ENCODE peak calls at places on chromosomes 4 and X, in eight cellular contexts. One of them, this sample, is unnamed.
A peak's percentile ranks its signal among the peaks of the same experiment; 100 is the strongest.

GRCh38 chr4:181219783-181220416 is 1023.3 kb upstream of the TENM3 start:
- DNase-seq in ovary: no peak
- DNase-seq in suprapubic skin: no peak
- DNase-seq in stomach: no peak
- DNase-seq in A549: no peak
- DNase-seq in GM12891: no peak
- DNase-seq in IMR-90: no peak
- DNase-seq in Peyer's patch: no peak
- DNase-seq in this sample: no peak

GRCh38 chrX:24347871-24348270 is 12.6 kb upstream of the SUPT20HL1 start:
- DNase-seq in GM12891: no peak
- DNase-seq in Peyer's patch: no peak
- DNase-seq in ovary: no peak
- DNase-seq in IMR-90: peak; percentile 8
- DNase-seq in A549: no peak
- DNase-seq in suprapubic skin: no peak
- DNase-seq in stomach: no peak
- DNase-seq in this sample: no peak

GRCh38 chrX:19272452-19272851 is 71.3 kb upstream of the PDHA1 start:
- DNase-seq in stomach: no peak
- DNase-seq in suprapubic skin: no peak
- DNase-seq in ovary: no peak
- DNase-seq in Peyer's patch: no peak
- DNase-seq in IMR-90: peak; percentile 1
- DNase-seq in GM12891: no peak
- DNase-seq in A549: no peak
- DNase-seq in this sample: no peak

GRCh38 chr4:10875144-10875799 is 190.7 kb upstream of the CLNK start:
- DNase-seq in Peyer's patch: no peak
- DNase-seq in A549: no peak
- DNase-seq in suprapubic skin: no peak
- DNase-seq in ovary: no peak
- DNase-seq in stomach: no peak
- DNase-seq in GM12891: no peak
- DNase-seq in IMR-90: no peak
- DNase-seq in this sample: no peak

GRCh38 chr4:2259541-2260267 is 2.2 kb downstream of the MXD4 start:
- DNase-seq in Peyer's patch: no peak
- DNase-seq in ovary: peak; percentile 42
- DNase-seq in stomach: peak; percentile 21
- DNase-seq in GM12891: no peak
- DNase-seq in suprapubic skin: peak; percentile 76
- DNase-seq in IMR-90: no peak
- DNase-seq in A549: no peak
- DNase-seq in this sample: peak; percentile 16

GRCh38 chrX:114087543-114087942 is 496.3 kb upstream of the HTR2C start:
- DNase-seq in GM12891: no peak
- DNase-seq in A549: peak; percentile 0
- DNase-seq in ovary: no peak
- DNase-seq in Peyer's patch: no peak
- DNase-seq in suprapubic skin: no peak
- DNase-seq in IMR-90: no peak
- DNase-seq in stomach: no peak
- DNase-seq in this sample: no peak

GRCh38 chrX:154431321-154431720 is 2.8 kb downstream of the ATP6AP1 start:
- DNase-seq in stomach: no peak
- DNase-seq in suprapubic skin: no peak
- DNase-seq in IMR-90: no peak
- DNase-seq in Peyer's patch: no peak
- DNase-seq in ovary: no peak
- DNase-seq in GM12891: no peak
- DNase-seq in A549: no peak
- DNase-seq in this sample: no peak

GRCh38 chr4:140673729-140674128 is 82.5 kb downstream of the TBC1D9 start:
- DNase-seq in suprapubic skin: no peak
- DNase-seq in GM12891: no peak
- DNase-seq in IMR-90: peak; percentile 87
- DNase-seq in ovary: no peak
- DNase-seq in Peyer's patch: no peak
- DNase-seq in stomach: no peak
- DNase-seq in A549: no peak
- DNase-seq in this sample: no peak

GRCh38 chr4:84499065-84499982 is at the start of gene NKX6-1:
- DNase-seq in suprapubic skin: no peak
- DNase-seq in ovary: peak; percentile 81
- DNase-seq in Peyer's patch: peak; percentile 20
- DNase-seq in IMR-90: peak; percentile 53
- DNase-seq in stomach: peak; percentile 38
- DNase-seq in A549: peak; percentile 78
- DNase-seq in GM12891: no peak
- DNase-seq in this sample: peak; percentile 23

GRCh38 chr4:23500876-23501275 is 389.0 kb downstream of the PPARGC1A start:
- DNase-seq in IMR-90: no peak
- DNase-seq in Peyer's patch: no peak
- DNase-seq in ovary: no peak
- DNase-seq in A549: no peak
- DNase-seq in suprapubic skin: no peak
- DNase-seq in GM12891: no peak
- DNase-seq in stomach: no peak
- DNase-seq in this sample: no peak

GRCh38 chr4:40573593-40574311 is 55.9 kb downstream of the RBM47 start:
- DNase-seq in GM12891: no peak
- DNase-seq in stomach: no peak
- DNase-seq in Peyer's patch: peak; percentile 38
- DNase-seq in A549: no peak
- DNase-seq in ovary: no peak
- DNase-seq in IMR-90: peak; percentile 22
- DNase-seq in suprapubic skin: no peak
- DNase-seq in this sample: no peak

GRCh38 chr4:113810906-113811305 is 49.4 kb upstream of the CAMK2D start:
- DNase-seq in GM12891: no peak
- DNase-seq in A549: no peak
- DNase-seq in Peyer's patch: no peak
- DNase-seq in ovary: no peak
- DNase-seq in stomach: no peak
- DNase-seq in IMR-90: peak; percentile 78
- DNase-seq in suprapubic skin: no peak
- DNase-seq in this sample: no peak

GRCh38 chr4:114015444-114015899 is 36.0 kb upstream of the ARSJ start:
- DNase-seq in Peyer's patch: no peak
- DNase-seq in A549: peak; percentile 89
- DNase-seq in stomach: no peak
- DNase-seq in suprapubic skin: no peak
- DNase-seq in ovary: no peak
- DNase-seq in GM12891: no peak
- DNase-seq in IMR-90: peak; percentile 99
- DNase-seq in this sample: no peak

GRCh38 chrX:136210243-136210642 is 41.0 kb downstream of the MAP7D3 start:
- DNase-seq in Peyer's patch: peak; percentile 37
- DNase-seq in ovary: no peak
- DNase-seq in A549: no peak
- DNase-seq in GM12891: no peak
- DNase-seq in stomach: no peak
- DNase-seq in IMR-90: no peak
- DNase-seq in suprapubic skin: no peak
- DNase-seq in this sample: no peak

GRCh38 chr4:136810626-136811025 is 721.7 kb downstream of the PCDH18 start:
- DNase-seq in GM12891: no peak
- DNase-seq in Peyer's patch: no peak
- DNase-seq in A549: no peak
- DNase-seq in ovary: no peak
- DNase-seq in IMR-90: peak; percentile 11
- DNase-seq in suprapubic skin: no peak
- DNase-seq in stomach: no peak
- DNase-seq in this sample: no peak

GRCh38 chr4:26964512-26964911 is 103.9 kb downstream of the STIM2 start:
- DNase-seq in Peyer's patch: no peak
- DNase-seq in suprapubic skin: no peak
- DNase-seq in GM12891: no peak
- DNase-seq in IMR-90: no peak
- DNase-seq in A549: no peak
- DNase-seq in stomach: no peak
- DNase-seq in ovary: no peak
- DNase-seq in this sample: no peak

GRCh38 chrX:37060999-37061398 is 52.8 kb downstream of the FAM47C start:
- DNase-seq in IMR-90: peak; percentile 41
- DNase-seq in stomach: no peak
- DNase-seq in GM12891: no peak
- DNase-seq in suprapubic skin: no peak
- DNase-seq in ovary: no peak
- DNase-seq in Peyer's patch: no peak
- DNase-seq in A549: peak; percentile 35
- DNase-seq in this sample: no peak

DNA sequence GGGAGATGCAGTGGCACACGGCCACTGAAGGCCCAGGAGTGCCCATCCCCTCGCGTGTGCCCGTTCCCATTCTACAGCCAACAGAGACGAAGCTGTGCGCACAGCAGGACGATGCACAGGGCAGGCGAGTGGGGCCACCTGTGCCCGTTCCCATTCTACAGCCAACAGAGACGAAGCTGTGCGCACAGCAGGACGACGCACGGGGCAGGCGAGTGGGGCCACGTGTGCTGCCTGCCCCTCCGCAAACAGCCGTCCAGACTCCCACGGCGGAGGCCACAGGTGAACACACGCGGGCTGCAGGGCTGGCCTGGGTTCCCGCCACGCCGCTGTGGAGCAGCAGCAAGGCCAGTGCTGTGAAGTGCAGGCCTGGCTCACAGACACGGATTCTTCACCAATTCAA is 32.0 kb downstream of the GAK start:
- DNase-seq in suprapubic skin: no peak
- DNase-seq in Peyer's patch: no peak
- DNase-seq in A549: no peak
- DNase-seq in IMR-90: no peak
- DNase-seq in stomach: no peak
- DNase-seq in ovary: no peak
- DNase-seq in GM12891: no peak
- DNase-seq in this sample: no peak
- TF ChIP-seq POLR2A in suprapubic skin: no peak
- TF ChIP-seq POLR2A in Peyer's patch: no peak
- TF ChIP-seq POLR2A in A549: no peak
- TF ChIP-seq POLR2A in IMR-90: no peak
- TF ChIP-seq POLR2A in stomach: no peak
- TF ChIP-seq POLR2A in ovary: no peak
- TF ChIP-seq POLR2A in GM12891: no peak
- TF ChIP-seq POLR2A in this sample: no peak

GRCh38 chrX:38755319-38755718 is 45.9 kb upstream of the MID1IP1 start:
- DNase-seq in stomach: no peak
- DNase-seq in ovary: no peak
- DNase-seq in GM12891: no peak
- DNase-seq in Peyer's patch: no peak
- DNase-seq in suprapubic skin: no peak
- DNase-seq in IMR-90: no peak
- DNase-seq in A549: no peak
- DNase-seq in this sample: no peak
- TF ChIP-seq POLR2A in stomach: no peak
- TF ChIP-seq POLR2A in ovary: no peak
- TF ChIP-seq POLR2A in GM12891: no peak
- TF ChIP-seq POLR2A in Peyer's patch: no peak
- TF ChIP-seq POLR2A in suprapubic skin: no peak
- TF ChIP-seq POLR2A in IMR-90: no peak
- TF ChIP-seq POLR2A in A549: no peak
- TF ChIP-seq POLR2A in this sample: no peak

GRCh38 chrX:110000854-110001701 is 1.8 kb upstream of the TMEM164 start:
- DNase-seq in ovary: no peak
- DNase-seq in IMR-90: no peak
- DNase-seq in GM12891: no peak
- DNase-seq in Peyer's patch: no peak
- DNase-seq in suprapubic skin: no peak
- DNase-seq in A549: no peak
- DNase-seq in stomach: no peak
- DNase-seq in this sample: no peak

GRCh38 chrX:110003167-110004156 is 548 bp downstream of the TMEM164 start:
- DNase-seq in IMR-90: no peak
- DNase-seq in stomach: peak; percentile 39
- DNase-seq in ovary: peak; percentile 56
- DNase-seq in GM12891: no peak
- DNase-seq in Peyer's patch: peak; percentile 20
- DNase-seq in A549: no peak
- DNase-seq in suprapubic skin: no peak
- DNase-seq in this sample: peak; percentile 21

GRCh38 chrX:110004210-110004609 is 1.3 kb downstream of the TMEM164 start:
- DNase-seq in GM12891: no peak
- DNase-seq in A549: peak; percentile 13
- DNase-seq in ovary: peak; percentile 35
- DNase-seq in stomach: peak; percentile 73
- DNase-seq in IMR-90: no peak
- DNase-seq in suprapubic skin: no peak
- DNase-seq in Peyer's patch: no peak
- DNase-seq in this sample: no peak

GRCh38 chrX:110001702-110002299 is 1.1 kb upstream of the TMEM164 start:
- DNase-seq in IMR-90: no peak
- DNase-seq in stomach: no peak
- DNase-seq in A549: no peak
- DNase-seq in Peyer's patch: no peak
- DNase-seq in suprapubic skin: no peak
- DNase-seq in ovary: no peak
- DNase-seq in GM12891: no peak
- DNase-seq in this sample: no peak

GRCh38 chrX:110002300-110003166 is at the start of gene TMEM164:
- DNase-seq in suprapubic skin: peak; percentile 87
- DNase-seq in Peyer's patch: peak; percentile 79
- DNase-seq in ovary: peak; percentile 87
- DNase-seq in stomach: peak; percentile 82
- DNase-seq in A549: peak; percentile 80
- DNase-seq in GM12891: peak; percentile 47
- DNase-seq in IMR-90: peak; percentile 66
- DNase-seq in this sample: peak; percentile 80
- TF ChIP-seq POLR2A in suprapubic skin: no peak
- TF ChIP-seq POLR2A in Peyer's patch: no peak
- TF ChIP-seq POLR2A in ovary: no peak
- TF ChIP-seq POLR2A in stomach: no peak
- TF ChIP-seq POLR2A in A549: peak; percentile 83
- TF ChIP-seq POLR2A in GM12891: no peak
- TF ChIP-seq POLR2A in IMR-90: peak; percentile 24
- TF ChIP-seq POLR2A in this sample: no peak

DNA sequence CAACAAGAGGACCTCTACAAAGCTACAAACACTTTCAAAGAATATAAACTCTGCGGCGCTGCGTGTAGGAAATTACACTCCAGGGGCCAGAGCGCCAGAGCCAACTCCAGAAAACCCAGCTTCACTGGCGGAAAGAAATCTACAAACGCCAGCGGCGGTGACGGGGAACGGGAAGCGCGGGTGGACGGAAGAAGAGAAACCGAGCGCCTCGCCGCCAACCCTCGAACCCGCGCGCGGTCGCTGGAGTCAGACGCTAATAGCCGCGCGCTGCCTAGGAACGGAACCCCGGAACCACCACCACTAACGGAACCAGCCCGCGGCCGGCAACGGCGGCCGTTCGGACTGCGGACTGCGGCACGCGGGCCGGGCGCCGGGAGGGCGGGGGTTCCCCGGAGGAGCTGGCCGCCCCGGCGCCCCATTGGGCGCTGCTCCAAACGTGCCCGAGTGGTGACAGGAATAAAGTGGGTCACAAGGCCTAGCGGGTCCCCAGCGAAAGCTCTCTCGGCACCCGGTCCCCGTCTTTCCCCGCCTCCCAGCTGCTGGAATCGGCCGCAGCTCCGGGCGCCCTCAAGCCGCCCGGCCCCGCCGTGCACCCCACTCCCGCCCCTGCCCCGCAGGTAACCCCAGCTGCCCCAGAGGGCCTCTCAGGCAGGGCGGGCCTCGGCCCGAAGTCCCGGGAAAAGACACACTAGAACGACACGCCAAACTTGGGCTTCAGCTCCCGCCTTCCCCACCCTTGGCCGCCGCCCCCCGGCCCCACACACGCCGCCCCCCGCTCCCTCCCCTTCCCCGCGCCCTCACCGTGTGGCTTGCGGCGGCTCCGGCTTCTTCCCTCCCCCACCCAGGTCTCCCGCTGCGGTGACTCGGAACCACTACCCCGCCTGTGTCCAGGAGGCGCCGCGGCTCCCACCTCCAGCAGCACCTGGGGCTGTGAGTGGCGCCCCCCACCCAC is 752 bp downstream of the CLOCK start:
- DNase-seq in Peyer's patch: peak; percentile 64
- DNase-seq in IMR-90: peak; percentile 62
- DNase-seq in A549: peak; percentile 67
- DNase-seq in stomach: peak; percentile 83
- DNase-seq in suprapubic skin: peak; percentile 86
- DNase-seq in GM12891: peak; percentile 41
- DNase-seq in ovary: peak; percentile 87
- DNase-seq in this sample: peak; percentile 66
- TF ChIP-seq POLR2A in Peyer's patch: no peak
- TF ChIP-seq POLR2A in IMR-90: peak; percentile 64
- TF ChIP-seq POLR2A in A549: peak; percentile 26
- TF ChIP-seq POLR2A in stomach: no peak
- TF ChIP-seq POLR2A in suprapubic skin: no peak
- TF ChIP-seq POLR2A in GM12891: peak; percentile 50
- TF ChIP-seq POLR2A in ovary: peak; percentile 14
- TF ChIP-seq POLR2A in this sample: peak; percentile 51